ENCODE peak calls at places on chromosomes 6 and 20, in five cellular contexts. L, F, I, W and U are unnamed samples.

GRCh38 chr6:30206799-30207618 is 6.2 kb downstream of the TRIM26 start:
- DNase-seq in I (no peak), L (no peak), F (peak; percentile 58), W (no peak), U (no peak)

GRCh38 chr20:62022575-62023139 is 43.0 kb downstream of the TAF4 start:
- DNase-seq in L (no peak), I (no peak), W (no peak), F (no peak), U (no peak)

GRCh38 chr6:5132741-5133140 is 47.6 kb downstream of the PPP1R3G start:
- DNase-seq in F (peak; percentile 60), I (no peak), L (peak; percentile 54), W (no peak), U (no peak)

GRCh38 chr6:170297577-170298330 is 6.9 kb upstream of the DLL1 start:
- DNase-seq in L (no peak), W (no peak), I (no peak), F (peak; percentile 73), U (no peak)

GRCh38 chr6:130385059-130385695 is 19.4 kb downstream of the TMEM200A start:
- DNase-seq in L (no peak), I (no peak), W (no peak), F (no peak), U (no peak)

GRCh38 chr6:151652338-151652737 is 155.1 kb upstream of the ESR1 start:
- DNase-seq in F (no peak), W (no peak), L (no peak), I (no peak), U (no peak)

GRCh38 chr6:169589293-169589692 is 112.5 kb downstream of the WDR27 start:
- DNase-seq in F (no peak), L (no peak), W (no peak), I (no peak), U (no peak)

GRCh38 chr20:38085031-38085430 is 51.5 kb downstream of the RPRD1B start:
- DNase-seq in F (no peak), I (no peak), L (no peak), W (no peak), U (no peak)

GRCh38 chr6:39319621-39320369 is 2.7 kb downstream of the KCNK16 start:
- DNase-seq in L (no peak), W (no peak), I (no peak), F (no peak), U (no peak)

GRCh38 chr20:5642155-5642981 is 107.8 kb upstream of the SHLD1 start:
- DNase-seq in F (no peak), W (no peak), I (no peak), L (peak; percentile 55), U (no peak)

GRCh38 chr20:46601603-46602122 is 49.6 kb downstream of the SLC13A3 start:
- DNase-seq in F (no peak), L (no peak), W (no peak), I (no peak), U (no peak)

GRCh38 chr6:166775180-166775922 is 148.3 kb upstream of the RPS6KA2 start:
- DNase-seq in L (peak; percentile 86), I (peak; percentile 77), F (peak; percentile 90), W (peak; percentile 27), U (peak; percentile 39)

GRCh38 chr20:38369387-38369786 is 23.1 kb downstream of the LBP start:
- DNase-seq in I (peak; percentile 16), F (peak; percentile 21), L (peak; percentile 18), W (no peak), U (no peak)

GRCh38 chr20:47304287-47304686 is 52.2 kb downstream of the ZMYND8 start:
- DNase-seq in L (no peak), I (peak; percentile 59), W (no peak), F (no peak), U (no peak)

GRCh38 chr6:56199956-56200355 is 47.4 kb downstream of the COL21A1 start:
- DNase-seq in W (no peak), I (peak; percentile 64), F (no peak), L (no peak), U (no peak)

GRCh38 chr6:123777554-123777953 is 26.1 kb upstream of the NKAIN2 start:
- DNase-seq in F (no peak), W (no peak), L (peak; percentile 51), I (peak; percentile 30), U (peak; percentile 77)

GRCh38 chr6:135250234-135250633 is 69.1 kb downstream of the MYB start:
- DNase-seq in W (no peak), F (no peak), L (no peak), I (peak; percentile 14), U (no peak)

GRCh38 chr20:59007758-59008511 is 881 bp upstream of the CTSZ start:
- DNase-seq in W (no peak), I (no peak), L (no peak), F (no peak), U (no peak)

GRCh38 chr6:131949615-131949908 is 1.6 kb downstream of the CCN2 start:
- DNase-seq in I (no peak), L (no peak), F (no peak), W (no peak), U (no peak)

GRCh38 chr20:62299666-62300236 is 3.0 kb upstream of the ADRM1 start:
- DNase-seq in L (no peak), F (no peak), I (no peak), W (no peak), U (no peak)

GRCh38 chr6:31116661-31117385 is 2.2 kb downstream of the PSORS1C1 start:
- DNase-seq in I (no peak), W (no peak), F (no peak), L (no peak), U (no peak)

GRCh38 chr6:19736066-19736465 is 101.1 kb upstream of the ID4 start:
- DNase-seq in F (no peak), W (no peak), L (peak; percentile 14), I (no peak), U (peak; percentile 56)

GRCh38 chr20:37693203-37693602 is 627 bp upstream of the CTNNBL1 start:
- DNase-seq in W (no peak), L (no peak), F (no peak), I (no peak), U (no peak)

GRCh38 chr6:101879782-101880181 is 486.3 kb downstream of the GRIK2 start:
- DNase-seq in W (no peak), F (no peak), I (no peak), L (no peak), U (no peak)

GRCh38 chr20:4597215-4597614 is 124.5 kb upstream of the PRND start:
- DNase-seq in W (no peak), I (no peak), L (no peak), F (no peak), U (no peak)

GRCh38 chr6:76697585-76697984 is 625.1 kb upstream of the IMPG1 start:
- DNase-seq in F (peak; percentile 27), I (peak; percentile 12), L (no peak), W (peak; percentile 2), U (no peak)

GRCh38 chr6:108168501-108168979 is 2.7 kb downstream of the NR2E1 start:
- DNase-seq in F (peak; percentile 90), W (no peak), I (no peak), L (no peak), U (peak; percentile 39)
- TF ChIP-seq EZH2 in F (peak; percentile 66), W (no peak), I (no peak), L (peak; percentile 56), U (no peak)

GRCh38 chr20:63471719-63472158 is 716 bp downstream of the KCNQ2 start:
- DNase-seq in L (no peak), W (no peak), I (no peak), F (peak; percentile 67), U (no peak)
- TF ChIP-seq EZH2 in L (no peak), W (no peak), I (no peak), F (no peak), U (no peak)

GRCh38 chr6:157194643-157195042 is 128.7 kb downstream of the TMEM242 start:
- DNase-seq in W (no peak), I (peak; percentile 19), L (no peak), F (no peak), U (no peak)

GRCh38 chr6:157198425-157199279 is 124.7 kb downstream of the TMEM242 start:
- DNase-seq in W (peak; percentile 85), L (peak; percentile 32), F (no peak), I (peak; percentile 29), U (no peak)

GRCh38 chr6:157196391-157196790 is 126.9 kb downstream of the TMEM242 start:
- DNase-seq in W (no peak), I (no peak), F (no peak), L (no peak), U (no peak)

GRCh38 chr6:157194110-157194509 is 129.2 kb downstream of the TMEM242 start:
- DNase-seq in L (no peak), W (no peak), F (no peak), I (peak; percentile 6), U (no peak)

GRCh38 chr6:157193443-157193996 is 129.8 kb downstream of the TMEM242 start:
- DNase-seq in I (no peak), F (no peak), W (no peak), L (no peak), U (no peak)
- TF ChIP-seq EZH2 in I (no peak), F (no peak), W (no peak), L (no peak), U (no peak)

GRCh38 chr20:49318430-49319203 is 40.8 kb upstream of the ZNFX1 start:
- DNase-seq in F (peak; percentile 57), L (no peak), W (no peak), I (no peak), U (no peak)

GRCh38 chr20:49316704-49317103 is 38.8 kb upstream of the ZNFX1 start:
- DNase-seq in L (no peak), I (no peak), F (no peak), W (no peak), U (no peak)

GRCh38 chr20:49320460-49320859 is 42.6 kb upstream of the ZNFX1 start:
- DNase-seq in W (peak; percentile 48), L (peak; percentile 57), I (peak; percentile 72), F (peak; percentile 74), U (no peak)

GRCh38 chr20:49319204-49319809 is 41.5 kb upstream of the ZNFX1 start:
- DNase-seq in F (no peak), W (no peak), L (no peak), I (no peak), U (no peak)

DNA sequence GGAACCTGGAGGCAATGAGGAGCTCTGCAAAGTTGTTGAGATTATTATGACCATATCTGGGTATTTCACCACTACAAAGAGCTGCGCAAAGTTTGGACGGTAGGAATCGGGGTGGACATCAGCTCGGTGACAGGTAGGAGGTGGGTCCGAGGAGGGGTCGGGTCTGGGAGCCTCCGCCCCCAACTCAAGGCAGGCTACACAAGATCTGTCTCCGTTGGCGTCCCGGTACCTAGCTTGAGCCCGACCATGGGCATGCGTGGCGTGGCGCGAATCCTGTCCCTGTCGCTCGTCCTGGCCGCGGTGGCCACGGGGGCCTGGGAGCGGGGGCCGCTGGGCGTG is 40.2 kb upstream of the ZNFX1 start:
- DNase-seq in L (no peak), W (no peak), I (no peak), F (no peak), U (no peak)
- TF ChIP-seq EZH2 in L (no peak), W (no peak), I (no peak), F (no peak), U (peak; percentile 95)